ENCODE peak calls at places on chromosomes 13 and 19, in four cellular contexts. J is HepG2, U is H1, E is K562. I is an unnamed sample.

GRCh38 chr19:48480151-48480475 is 10.9 kb downstream of the CYTH2 start:
- DNase-seq in J (no peak), U (no peak), E (no peak), I (no peak)

GRCh38 chr13:37001921-37002250 is 1.3 kb downstream of the EXOSC8 start:
- DNase-seq in J (no peak), U (no peak), E (no peak), I (no peak)

GRCh38 chr13:31245974-31246373 is 46.2 kb downstream of the B3GLCT start:
- DNase-seq in J (no peak), U (no peak), E (no peak), I (no peak)

GRCh38 chr13:111216166-111216960 is 101.3 kb downstream of the ARHGEF7 start:
- DNase-seq in J (peak; percentile 29), U (peak; percentile 72), E (peak; percentile 13), I (no peak)

GRCh38 chr19:39832341-39833083 is 1.4 kb downstream of the DYRK1B start:
- DNase-seq in J (no peak), U (no peak), E (no peak), I (no peak)

GRCh38 chr19:3721131-3721899 is 13.1 kb downstream of the TJP3 start:
- DNase-seq in J (peak; percentile 59), U (peak; percentile 100), E (peak; percentile 96), I (peak; percentile 95)

GRCh38 chr13:99382428-99383133 is 75.4 kb upstream of the GPR183 start:
- DNase-seq in J (no peak), U (peak; percentile 37), E (no peak), I (no peak)

GRCh38 chr13:29903524-29903923 is 53.1 kb upstream of the UBL3 start:
- DNase-seq in J (no peak), U (no peak), E (no peak), I (no peak)

GRCh38 chr13:72221276-72221962 is 354.4 kb upstream of the DACH1 start:
- DNase-seq in J (peak; percentile 28), U (peak; percentile 82), E (peak; percentile 7), I (peak; percentile 18)

GRCh38 chr19:54192972-54193371 is 1.9 kb downstream of the TSEN34 start:
- DNase-seq in J (no peak), U (no peak), E (no peak), I (no peak)

GRCh38 chr19:10224337-10224736 is 6.8 kb downstream of the S1PR2 start:
- DNase-seq in J (no peak), U (no peak), E (no peak), I (no peak)

GRCh38 chr19:9289231-9289884 is 20.3 kb downstream of the ZNF699 start:
- DNase-seq in J (no peak), U (no peak), E (no peak), I (no peak)

GRCh38 chr13:110801044-110801443 is 87.5 kb downstream of the ING1 start:
- DNase-seq in J (no peak), U (no peak), E (no peak), I (no peak)

GRCh38 chr19:15126511-15126910 is 19.3 kb downstream of the SYDE1 start:
- DNase-seq in J (no peak), U (no peak), E (no peak), I (no peak)

GRCh38 chr13:44040070-44040753 is 160.5 kb downstream of the LACC1 start:
- DNase-seq in J (no peak), U (no peak), E (no peak), I (no peak)

GRCh38 chr13:52003551-52003950 is 7.7 kb downstream of the ATP7B start:
- DNase-seq in J (no peak), U (no peak), E (no peak), I (no peak)

GRCh38 chr19:38713227-38713649 is 31.0 kb downstream of the CAPN12 start:
- DNase-seq in J (no peak), U (no peak), E (no peak), I (no peak)

GRCh38 chr19:49997709-49998108 is 27.5 kb downstream of the VRK3 start:
- DNase-seq in J (peak; percentile 56), U (peak; percentile 51), E (peak; percentile 51), I (peak; percentile 49)

GRCh38 chr19:55702131-55702627 is 27.2 kb downstream of the EPN1 start:
- DNase-seq in J (no peak), U (no peak), E (peak; percentile 86), I (no peak)

GRCh38 chr19:35710784-35711723 is 6.7 kb downstream of the ZBTB32 start:
- DNase-seq in J (no peak), U (no peak), E (no peak), I (no peak)

GRCh38 chr13:97724450-97724849 is 229.0 kb upstream of the IPO5 start:
- DNase-seq in J (no peak), U (no peak), E (no peak), I (no peak)

GRCh38 chr13:97723655-97724054 is 229.8 kb upstream of the IPO5 start:
- DNase-seq in J (no peak), U (no peak), E (no peak), I (no peak)

GRCh38 chr13:97726664-97727235 is 226.7 kb upstream of the IPO5 start:
- DNase-seq in J (no peak), U (no peak), E (no peak), I (no peak)

GRCh38 chr13:97727991-97728390 is 225.5 kb upstream of the IPO5 start:
- DNase-seq in J (no peak), U (no peak), E (no peak), I (no peak)
- TF ChIP-seq FOSL1 in J (no peak), U (no peak), E (no peak), I (no peak)

GRCh38 chr19:11464333-11465265 is 16.2 kb downstream of the ELAVL3 start:
- DNase-seq in J (no peak), U (no peak), E (no peak), I (no peak)
- H3K4me2 ChIP-seq in J (no peak overlapping the region), U (peak overlapping the region; percentile 50), E (no peak overlapping the region), I (no peak overlapping the region)

GRCh38 chr19:58561373-58562125 is 3.1 kb upstream of the UBE2M start:
- DNase-seq in J (no peak), U (no peak), E (no peak), I (no peak)
- TF ChIP-seq FOSL1 in J (no peak), U (no peak), E (no peak), I (no peak)

GRCh38 chr13:50543767-50544166 is 299.7 kb downstream of the DLEU7 start:
- DNase-seq in J (no peak), U (no peak), E (no peak), I (no peak)

GRCh38 chr13:50550151-50550550 is 293.3 kb downstream of the DLEU7 start:
- DNase-seq in J (no peak), U (no peak), E (no peak), I (no peak)

GRCh38 chr13:50549221-50549942 is 294.1 kb downstream of the DLEU7 start:
- DNase-seq in J (no peak), U (no peak), E (no peak), I (no peak)

GRCh38 chr13:50539791-50540530 is 303.5 kb downstream of the DLEU7 start:
- DNase-seq in J (no peak), U (no peak), E (no peak), I (no peak)

DNA sequence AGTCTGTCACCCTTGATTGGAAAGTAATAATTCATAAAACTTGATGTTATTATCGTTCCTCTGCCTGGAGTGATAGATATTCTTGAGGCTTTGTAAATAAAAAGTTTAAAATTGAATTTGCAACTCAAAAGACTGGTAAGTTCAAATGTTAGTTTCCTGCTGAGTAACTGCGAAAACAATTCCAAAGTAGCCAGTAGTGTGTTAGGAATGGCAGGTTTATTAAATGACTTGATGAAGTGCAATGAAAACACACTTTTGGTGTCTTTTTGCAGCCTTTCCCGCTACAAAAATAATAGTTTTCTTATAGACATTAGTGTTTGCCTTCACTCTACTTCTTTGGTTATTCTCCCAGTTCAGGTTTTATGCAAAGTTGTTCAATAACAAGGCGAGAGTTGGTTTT is 299.3 kb downstream of the DLEU7 start:
- DNase-seq in J (no peak), U (no peak), E (no peak), I (no peak)
- H3K4me2 ChIP-seq in J (no peak overlapping the region), U (no peak overlapping the region), E (no peak overlapping the region), I (no peak overlapping the region)

DNA sequence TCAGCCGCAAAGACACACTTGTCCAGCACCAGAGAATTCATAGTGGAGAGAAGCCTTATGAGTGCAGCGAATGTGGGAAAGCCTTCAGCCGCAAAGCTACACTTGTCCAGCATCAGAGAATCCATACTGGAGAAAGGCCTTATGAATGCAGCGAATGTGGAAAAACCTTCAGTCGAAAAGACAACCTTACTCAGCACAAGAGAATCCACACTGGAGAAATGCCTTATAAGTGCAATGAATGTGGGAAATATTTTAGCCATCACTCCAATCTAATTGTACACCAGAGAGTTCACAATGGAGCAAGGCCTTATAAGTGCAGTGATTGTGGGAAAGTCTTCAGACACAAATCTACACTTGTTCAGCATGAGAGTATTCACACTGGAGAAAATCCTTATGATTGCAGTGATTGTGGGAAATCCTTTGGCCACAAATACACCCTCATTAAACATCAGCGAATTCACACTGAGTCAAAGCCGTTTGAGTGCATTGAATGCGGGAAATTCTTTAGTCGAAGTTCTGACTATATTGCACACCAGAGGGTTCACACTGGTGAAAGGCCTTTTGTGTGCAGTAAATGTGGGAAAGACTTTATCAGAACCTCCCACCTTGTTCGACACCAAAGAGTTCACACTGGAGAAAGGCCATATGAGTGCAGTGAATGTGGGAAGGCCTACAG is 6.8 kb downstream of the ZNF134 start:
- DNase-seq in J (no peak), U (no peak), E (no peak), I (no peak)
- TF ChIP-seq FOSL1 in J (no peak), U (no peak), E (no peak), I (no peak)

DNA sequence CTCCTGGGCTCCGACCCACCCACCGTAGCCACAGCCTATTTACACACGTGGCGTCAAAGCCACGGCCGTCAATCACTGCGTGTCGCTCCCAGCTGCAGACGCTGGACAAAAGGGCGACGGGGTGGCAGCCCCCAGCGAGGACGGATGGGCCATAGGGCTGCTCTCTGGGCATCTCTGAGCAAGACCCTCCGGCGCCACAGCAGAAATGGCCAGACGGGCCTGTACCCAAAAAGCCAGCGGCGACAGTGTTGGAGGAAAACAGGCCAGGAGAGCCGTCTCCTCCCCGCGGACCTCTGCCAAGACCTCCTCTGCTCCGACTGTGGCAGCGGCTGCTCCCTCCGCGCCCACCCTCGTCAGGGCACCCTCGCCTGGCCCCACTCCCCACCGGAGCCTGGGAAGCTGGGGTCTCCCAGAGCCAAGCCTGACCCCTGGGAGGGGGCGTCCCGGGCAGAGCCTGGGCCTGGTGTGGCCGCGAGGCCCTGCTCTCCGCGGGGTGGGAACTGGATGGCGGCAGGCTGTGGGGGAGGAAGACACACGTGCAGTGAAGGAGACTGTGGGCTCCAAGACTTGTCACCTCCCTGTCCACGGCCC is 2.7 kb downstream of the C2CD4C start:
- DNase-seq in J (no peak), U (peak; percentile 46), E (no peak), I (no peak)
- H3K4me2 ChIP-seq in J (no peak overlapping the region), U (no peak overlapping the region), E (no peak overlapping the region), I (no peak overlapping the region)

DNA sequence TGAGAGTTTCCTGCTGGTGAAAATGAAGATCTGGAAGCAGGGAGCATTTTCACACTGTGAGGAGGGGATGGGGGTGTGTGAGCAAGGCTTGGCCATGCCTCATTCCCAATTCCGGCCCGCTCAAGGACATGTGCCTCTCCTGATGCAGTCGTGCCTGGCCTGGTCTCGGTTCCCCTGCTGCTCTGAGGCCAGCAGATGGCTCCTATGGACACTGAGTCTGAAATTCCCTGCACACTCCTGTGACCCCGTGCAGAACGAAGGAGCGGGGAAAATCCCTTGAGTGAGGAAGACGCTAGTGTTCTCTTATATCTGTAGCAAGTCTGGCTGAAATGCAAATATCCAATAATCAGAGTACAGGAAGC is 363 bp upstream of the ZNF763 start:
- DNase-seq in J (peak; percentile 17), U (no peak), E (no peak), I (no peak)
- TF ChIP-seq FOSL1 in J (no peak), U (no peak), E (no peak), I (no peak)

I was measured in HCT116.